ENCODE peak calls at places on chromosomes 12 and 14, in eight cellular contexts. One of them, this sample, is unnamed.

GRCh38 chr12:39081910-39082309 is 176.5 kb upstream of the CPNE8 start:
- DNase-seq in T-cell: no peak
- DNase-seq in stimulated activated CD4-positive, alpha-beta T cell treated with anti-CD3 and anti-CD28 coated beads, Interleukin-1b, Interleukin-23, amount 100 ng/mL, for 24 hours: no peak
- DNase-seq in Peyer's patch: no peak
- DNase-seq in GM03348: no peak
- DNase-seq in NCI-H2081: no peak
- DNase-seq in colonic mucosa: no peak
- DNase-seq in CD4-positive, alpha-beta T cell: no peak
- DNase-seq in this sample: no peak

GRCh38 chr12:12019881-12020280 is 50.9 kb upstream of the BCL2L14 start:
- DNase-seq in T-cell: no peak
- DNase-seq in stimulated activated CD4-positive, alpha-beta T cell treated with anti-CD3 and anti-CD28 coated beads, Interleukin-1b, Interleukin-23, amount 100 ng/mL, for 24 hours: no peak
- DNase-seq in Peyer's patch: no peak
- DNase-seq in GM03348: no peak
- DNase-seq in NCI-H2081: no peak
- DNase-seq in colonic mucosa: no peak
- DNase-seq in CD4-positive, alpha-beta T cell: no peak
- DNase-seq in this sample: no peak

GRCh38 chr12:76311796-76312195 is 36.4 kb downstream of the BBS10 start:
- DNase-seq in T-cell: no peak
- DNase-seq in stimulated activated CD4-positive, alpha-beta T cell treated with anti-CD3 and anti-CD28 coated beads, Interleukin-1b, Interleukin-23, amount 100 ng/mL, for 24 hours: no peak
- DNase-seq in Peyer's patch: no peak
- DNase-seq in GM03348: peak; percentile 71
- DNase-seq in NCI-H2081: no peak
- DNase-seq in colonic mucosa: no peak
- DNase-seq in CD4-positive, alpha-beta T cell: no peak
- DNase-seq in this sample: no peak

GRCh38 chr12:1773937-1774655 is 46.3 kb upstream of the LRTM2 start:
- DNase-seq in T-cell: no peak
- DNase-seq in stimulated activated CD4-positive, alpha-beta T cell treated with anti-CD3 and anti-CD28 coated beads, Interleukin-1b, Interleukin-23, amount 100 ng/mL, for 24 hours: no peak
- DNase-seq in Peyer's patch: no peak
- DNase-seq in GM03348: peak; percentile 52
- DNase-seq in NCI-H2081: no peak
- DNase-seq in colonic mucosa: no peak
- DNase-seq in CD4-positive, alpha-beta T cell: no peak
- DNase-seq in this sample: peak; percentile 66

GRCh38 chr12:48018618-48018995 is 14.3 kb upstream of the COL2A1 start:
- DNase-seq in T-cell: no peak
- DNase-seq in stimulated activated CD4-positive, alpha-beta T cell treated with anti-CD3 and anti-CD28 coated beads, Interleukin-1b, Interleukin-23, amount 100 ng/mL, for 24 hours: no peak
- DNase-seq in Peyer's patch: no peak
- DNase-seq in GM03348: no peak
- DNase-seq in NCI-H2081: no peak
- DNase-seq in colonic mucosa: no peak
- DNase-seq in CD4-positive, alpha-beta T cell: no peak
- DNase-seq in this sample: no peak

GRCh38 chr14:49893309-49894213 is 679 bp downstream of the ARF6 start:
- DNase-seq in T-cell: peak; percentile 67
- DNase-seq in stimulated activated CD4-positive, alpha-beta T cell treated with anti-CD3 and anti-CD28 coated beads, Interleukin-1b, Interleukin-23, amount 100 ng/mL, for 24 hours: peak; percentile 60
- DNase-seq in Peyer's patch: peak; percentile 82
- DNase-seq in GM03348: peak; percentile 77
- DNase-seq in NCI-H2081: peak; percentile 63
- DNase-seq in colonic mucosa: peak; percentile 57
- DNase-seq in CD4-positive, alpha-beta T cell: peak; percentile 72
- DNase-seq in this sample: peak; percentile 64

GRCh38 chr12:131604146-131604844 is 106.6 kb upstream of the SFSWAP start:
- DNase-seq in T-cell: peak; percentile 67
- DNase-seq in stimulated activated CD4-positive, alpha-beta T cell treated with anti-CD3 and anti-CD28 coated beads, Interleukin-1b, Interleukin-23, amount 100 ng/mL, for 24 hours: no peak
- DNase-seq in Peyer's patch: no peak
- DNase-seq in GM03348: no peak
- DNase-seq in NCI-H2081: no peak
- DNase-seq in colonic mucosa: no peak
- DNase-seq in CD4-positive, alpha-beta T cell: no peak
- DNase-seq in this sample: no peak

GRCh38 chr12:116028619-116029018 is 248.9 kb downstream of the MED13L start:
- DNase-seq in T-cell: no peak
- DNase-seq in stimulated activated CD4-positive, alpha-beta T cell treated with anti-CD3 and anti-CD28 coated beads, Interleukin-1b, Interleukin-23, amount 100 ng/mL, for 24 hours: no peak
- DNase-seq in Peyer's patch: no peak
- DNase-seq in GM03348: no peak
- DNase-seq in NCI-H2081: no peak
- DNase-seq in colonic mucosa: no peak
- DNase-seq in CD4-positive, alpha-beta T cell: no peak
- DNase-seq in this sample: no peak

GRCh38 chr12:89950421-89950820 is 241.8 kb upstream of the ATP2B1 start:
- DNase-seq in T-cell: no peak
- DNase-seq in stimulated activated CD4-positive, alpha-beta T cell treated with anti-CD3 and anti-CD28 coated beads, Interleukin-1b, Interleukin-23, amount 100 ng/mL, for 24 hours: no peak
- DNase-seq in Peyer's patch: no peak
- DNase-seq in GM03348: no peak
- DNase-seq in NCI-H2081: no peak
- DNase-seq in colonic mucosa: no peak
- DNase-seq in CD4-positive, alpha-beta T cell: no peak
- DNase-seq in this sample: no peak

GRCh38 chr14:54625158-54625557 is 58.2 kb downstream of the SAMD4A start:
- DNase-seq in T-cell: no peak
- DNase-seq in stimulated activated CD4-positive, alpha-beta T cell treated with anti-CD3 and anti-CD28 coated beads, Interleukin-1b, Interleukin-23, amount 100 ng/mL, for 24 hours: no peak
- DNase-seq in Peyer's patch: no peak
- DNase-seq in GM03348: peak; percentile 60
- DNase-seq in NCI-H2081: no peak
- DNase-seq in colonic mucosa: no peak
- DNase-seq in CD4-positive, alpha-beta T cell: no peak
- DNase-seq in this sample: no peak

GRCh38 chr12:116262741-116263140 is 14.8 kb downstream of the MED13L start:
- DNase-seq in T-cell: no peak
- DNase-seq in stimulated activated CD4-positive, alpha-beta T cell treated with anti-CD3 and anti-CD28 coated beads, Interleukin-1b, Interleukin-23, amount 100 ng/mL, for 24 hours: no peak
- DNase-seq in Peyer's patch: no peak
- DNase-seq in GM03348: no peak
- DNase-seq in NCI-H2081: no peak
- DNase-seq in colonic mucosa: no peak
- DNase-seq in CD4-positive, alpha-beta T cell: no peak
- DNase-seq in this sample: no peak

GRCh38 chr12:52331039-52331438 is 9.8 kb upstream of the KRT83 start:
- DNase-seq in T-cell: no peak
- DNase-seq in stimulated activated CD4-positive, alpha-beta T cell treated with anti-CD3 and anti-CD28 coated beads, Interleukin-1b, Interleukin-23, amount 100 ng/mL, for 24 hours: no peak
- DNase-seq in Peyer's patch: peak; percentile 25
- DNase-seq in GM03348: no peak
- DNase-seq in NCI-H2081: no peak
- DNase-seq in colonic mucosa: no peak
- DNase-seq in CD4-positive, alpha-beta T cell: no peak
- DNase-seq in this sample: no peak

GRCh38 chr14:104361101-104361591 is 218.4 kb upstream of the C14orf180 start:
- DNase-seq in T-cell: peak; percentile 15
- DNase-seq in stimulated activated CD4-positive, alpha-beta T cell treated with anti-CD3 and anti-CD28 coated beads, Interleukin-1b, Interleukin-23, amount 100 ng/mL, for 24 hours: no peak
- DNase-seq in Peyer's patch: peak; percentile 38
- DNase-seq in GM03348: no peak
- DNase-seq in NCI-H2081: no peak
- DNase-seq in colonic mucosa: no peak
- DNase-seq in CD4-positive, alpha-beta T cell: no peak
- DNase-seq in this sample: no peak

GRCh38 chr12:116687888-116688287 is 50.0 kb downstream of the SPRING1 start:
- DNase-seq in T-cell: no peak
- DNase-seq in stimulated activated CD4-positive, alpha-beta T cell treated with anti-CD3 and anti-CD28 coated beads, Interleukin-1b, Interleukin-23, amount 100 ng/mL, for 24 hours: no peak
- DNase-seq in Peyer's patch: no peak
- DNase-seq in GM03348: no peak
- DNase-seq in NCI-H2081: no peak
- DNase-seq in colonic mucosa: peak; percentile 29
- DNase-seq in CD4-positive, alpha-beta T cell: no peak
- DNase-seq in this sample: no peak

GRCh38 chr12:20472089-20472488 is 103.8 kb downstream of the PDE3A start:
- DNase-seq in T-cell: no peak
- DNase-seq in stimulated activated CD4-positive, alpha-beta T cell treated with anti-CD3 and anti-CD28 coated beads, Interleukin-1b, Interleukin-23, amount 100 ng/mL, for 24 hours: no peak
- DNase-seq in Peyer's patch: no peak
- DNase-seq in GM03348: no peak
- DNase-seq in NCI-H2081: no peak
- DNase-seq in colonic mucosa: no peak
- DNase-seq in CD4-positive, alpha-beta T cell: no peak
- DNase-seq in this sample: no peak

GRCh38 chr14:38342803-38343202 is 86.9 kb upstream of the CLEC14A start:
- DNase-seq in T-cell: no peak
- DNase-seq in stimulated activated CD4-positive, alpha-beta T cell treated with anti-CD3 and anti-CD28 coated beads, Interleukin-1b, Interleukin-23, amount 100 ng/mL, for 24 hours: no peak
- DNase-seq in Peyer's patch: no peak
- DNase-seq in GM03348: peak; percentile 62
- DNase-seq in NCI-H2081: no peak
- DNase-seq in colonic mucosa: no peak
- DNase-seq in CD4-positive, alpha-beta T cell: no peak
- DNase-seq in this sample: peak; percentile 58

GRCh38 chr12:22116376-22116775 is 70.4 kb downstream of the CMAS start:
- DNase-seq in T-cell: no peak
- DNase-seq in stimulated activated CD4-positive, alpha-beta T cell treated with anti-CD3 and anti-CD28 coated beads, Interleukin-1b, Interleukin-23, amount 100 ng/mL, for 24 hours: no peak
- DNase-seq in Peyer's patch: no peak
- DNase-seq in GM03348: no peak
- DNase-seq in NCI-H2081: no peak
- DNase-seq in colonic mucosa: no peak
- DNase-seq in CD4-positive, alpha-beta T cell: no peak
- DNase-seq in this sample: no peak

GRCh38 chr14:106039400-106039799 is 513.0 kb downstream of the TMEM121 start:
- DNase-seq in T-cell: peak; percentile 32
- DNase-seq in stimulated activated CD4-positive, alpha-beta T cell treated with anti-CD3 and anti-CD28 coated beads, Interleukin-1b, Interleukin-23, amount 100 ng/mL, for 24 hours: peak; percentile 34
- DNase-seq in Peyer's patch: no peak
- DNase-seq in GM03348: no peak
- DNase-seq in NCI-H2081: no peak
- DNase-seq in colonic mucosa: peak; percentile 22
- DNase-seq in CD4-positive, alpha-beta T cell: peak; percentile 36
- DNase-seq in this sample: peak; percentile 6

GRCh38 chr12:113861708-113862312 is 104.3 kb downstream of the RBM19 start:
- DNase-seq in T-cell: no peak
- DNase-seq in stimulated activated CD4-positive, alpha-beta T cell treated with anti-CD3 and anti-CD28 coated beads, Interleukin-1b, Interleukin-23, amount 100 ng/mL, for 24 hours: no peak
- DNase-seq in Peyer's patch: no peak
- DNase-seq in GM03348: no peak
- DNase-seq in NCI-H2081: no peak
- DNase-seq in colonic mucosa: no peak
- DNase-seq in CD4-positive, alpha-beta T cell: no peak
- DNase-seq in this sample: no peak

GRCh38 chr14:76957224-76957881 is 71.2 kb downstream of the IRF2BPL start:
- DNase-seq in T-cell: no peak
- DNase-seq in stimulated activated CD4-positive, alpha-beta T cell treated with anti-CD3 and anti-CD28 coated beads, Interleukin-1b, Interleukin-23, amount 100 ng/mL, for 24 hours: no peak
- DNase-seq in Peyer's patch: no peak
- DNase-seq in GM03348: no peak
- DNase-seq in NCI-H2081: peak; percentile 30
- DNase-seq in colonic mucosa: no peak
- DNase-seq in CD4-positive, alpha-beta T cell: no peak
- DNase-seq in this sample: no peak

GRCh38 chr14:34365309-34365915 is 96.6 kb downstream of the SPTSSA start:
- DNase-seq in T-cell: no peak
- DNase-seq in stimulated activated CD4-positive, alpha-beta T cell treated with anti-CD3 and anti-CD28 coated beads, Interleukin-1b, Interleukin-23, amount 100 ng/mL, for 24 hours: no peak
- DNase-seq in Peyer's patch: no peak
- DNase-seq in GM03348: no peak
- DNase-seq in NCI-H2081: peak; percentile 43
- DNase-seq in colonic mucosa: no peak
- DNase-seq in CD4-positive, alpha-beta T cell: no peak
- DNase-seq in this sample: peak; percentile 24

GRCh38 chr12:53042607-53043454 is 7.0 kb upstream of the TNS2 start:
- DNase-seq in T-cell: no peak
- DNase-seq in stimulated activated CD4-positive, alpha-beta T cell treated with anti-CD3 and anti-CD28 coated beads, Interleukin-1b, Interleukin-23, amount 100 ng/mL, for 24 hours: no peak
- DNase-seq in Peyer's patch: no peak
- DNase-seq in GM03348: no peak
- DNase-seq in NCI-H2081: no peak
- DNase-seq in colonic mucosa: no peak
- DNase-seq in CD4-positive, alpha-beta T cell: no peak
- DNase-seq in this sample: no peak

GRCh38 chr12:6338955-6339761 is 2.7 kb downstream of the TNFRSF1A start:
- DNase-seq in T-cell: no peak
- DNase-seq in stimulated activated CD4-positive, alpha-beta T cell treated with anti-CD3 and anti-CD28 coated beads, Interleukin-1b, Interleukin-23, amount 100 ng/mL, for 24 hours: no peak
- DNase-seq in Peyer's patch: no peak
- DNase-seq in GM03348: no peak
- DNase-seq in NCI-H2081: no peak
- DNase-seq in colonic mucosa: no peak
- DNase-seq in CD4-positive, alpha-beta T cell: no peak
- DNase-seq in this sample: no peak

GRCh38 chr12:51118706-51119105 is 35.3 kb upstream of the CSRNP2 start:
- DNase-seq in T-cell: no peak
- DNase-seq in stimulated activated CD4-positive, alpha-beta T cell treated with anti-CD3 and anti-CD28 coated beads, Interleukin-1b, Interleukin-23, amount 100 ng/mL, for 24 hours: no peak
- DNase-seq in Peyer's patch: no peak
- DNase-seq in GM03348: peak; percentile 34
- DNase-seq in NCI-H2081: no peak
- DNase-seq in colonic mucosa: no peak
- DNase-seq in CD4-positive, alpha-beta T cell: no peak
- DNase-seq in this sample: peak; percentile 66

GRCh38 chr12:18072723-18073122 is 17.3 kb downstream of the RERGL start:
- DNase-seq in T-cell: no peak
- DNase-seq in stimulated activated CD4-positive, alpha-beta T cell treated with anti-CD3 and anti-CD28 coated beads, Interleukin-1b, Interleukin-23, amount 100 ng/mL, for 24 hours: no peak
- DNase-seq in Peyer's patch: no peak
- DNase-seq in GM03348: no peak
- DNase-seq in NCI-H2081: no peak
- DNase-seq in colonic mucosa: no peak
- DNase-seq in CD4-positive, alpha-beta T cell: no peak
- DNase-seq in this sample: no peak

GRCh38 chr12:77031745-77032144 is 33.6 kb downstream of the E2F7 start:
- DNase-seq in T-cell: no peak
- DNase-seq in stimulated activated CD4-positive, alpha-beta T cell treated with anti-CD3 and anti-CD28 coated beads, Interleukin-1b, Interleukin-23, amount 100 ng/mL, for 24 hours: no peak
- DNase-seq in Peyer's patch: no peak
- DNase-seq in GM03348: peak; percentile 56
- DNase-seq in NCI-H2081: no peak
- DNase-seq in colonic mucosa: no peak
- DNase-seq in CD4-positive, alpha-beta T cell: no peak
- DNase-seq in this sample: peak; percentile 30

GRCh38 chr12:12441051-12441807 is 84.4 kb downstream of the BORCS5 start:
- DNase-seq in T-cell: no peak
- DNase-seq in stimulated activated CD4-positive, alpha-beta T cell treated with anti-CD3 and anti-CD28 coated beads, Interleukin-1b, Interleukin-23, amount 100 ng/mL, for 24 hours: no peak
- DNase-seq in Peyer's patch: no peak
- DNase-seq in GM03348: no peak
- DNase-seq in NCI-H2081: peak; percentile 96
- DNase-seq in colonic mucosa: peak; percentile 29
- DNase-seq in CD4-positive, alpha-beta T cell: no peak
- DNase-seq in this sample: peak; percentile 33

GRCh38 chr14:57692671-57693070 is 173.2 kb downstream of the SLC35F4 start:
- DNase-seq in T-cell: no peak
- DNase-seq in stimulated activated CD4-positive, alpha-beta T cell treated with anti-CD3 and anti-CD28 coated beads, Interleukin-1b, Interleukin-23, amount 100 ng/mL, for 24 hours: no peak
- DNase-seq in Peyer's patch: no peak
- DNase-seq in GM03348: peak; percentile 57
- DNase-seq in NCI-H2081: peak; percentile 57
- DNase-seq in colonic mucosa: no peak
- DNase-seq in CD4-positive, alpha-beta T cell: no peak
- DNase-seq in this sample: peak; percentile 0

GRCh38 chr14:101834387-101835165 is 73.1 kb downstream of the PPP2R5C start:
- DNase-seq in T-cell: no peak
- DNase-seq in stimulated activated CD4-positive, alpha-beta T cell treated with anti-CD3 and anti-CD28 coated beads, Interleukin-1b, Interleukin-23, amount 100 ng/mL, for 24 hours: no peak
- DNase-seq in Peyer's patch: no peak
- DNase-seq in GM03348: no peak
- DNase-seq in NCI-H2081: no peak
- DNase-seq in colonic mucosa: no peak
- DNase-seq in CD4-positive, alpha-beta T cell: no peak
- DNase-seq in this sample: no peak

GRCh38 chr14:90429764-90430163 is 32.9 kb downstream of the CALM1 start:
- DNase-seq in T-cell: no peak
- DNase-seq in stimulated activated CD4-positive, alpha-beta T cell treated with anti-CD3 and anti-CD28 coated beads, Interleukin-1b, Interleukin-23, amount 100 ng/mL, for 24 hours: no peak
- DNase-seq in Peyer's patch: no peak
- DNase-seq in GM03348: no peak
- DNase-seq in NCI-H2081: no peak
- DNase-seq in colonic mucosa: no peak
- DNase-seq in CD4-positive, alpha-beta T cell: no peak
- DNase-seq in this sample: no peak

GRCh38 chr12:89334770-89335169 is 17.5 kb downstream of the DUSP6 start:
- DNase-seq in T-cell: no peak
- DNase-seq in stimulated activated CD4-positive, alpha-beta T cell treated with anti-CD3 and anti-CD28 coated beads, Interleukin-1b, Interleukin-23, amount 100 ng/mL, for 24 hours: no peak
- DNase-seq in Peyer's patch: no peak
- DNase-seq in GM03348: no peak
- DNase-seq in NCI-H2081: no peak
- DNase-seq in colonic mucosa: no peak
- DNase-seq in CD4-positive, alpha-beta T cell: no peak
- DNase-seq in this sample: no peak

GRCh38 chr12:109033239-109034196 is 12.7 kb upstream of the SVOP start:
- DNase-seq in T-cell: no peak
- DNase-seq in stimulated activated CD4-positive, alpha-beta T cell treated with anti-CD3 and anti-CD28 coated beads, Interleukin-1b, Interleukin-23, amount 100 ng/mL, for 24 hours: no peak
- DNase-seq in Peyer's patch: no peak
- DNase-seq in GM03348: no peak
- DNase-seq in NCI-H2081: no peak
- DNase-seq in colonic mucosa: no peak
- DNase-seq in CD4-positive, alpha-beta T cell: no peak
- DNase-seq in this sample: peak; percentile 56

GRCh38 chr14:49620182-49621113 is at the start of the genes MGAT2 and RPL36AL:
- DNase-seq in T-cell: peak; percentile 93
- DNase-seq in stimulated activated CD4-positive, alpha-beta T cell treated with anti-CD3 and anti-CD28 coated beads, Interleukin-1b, Interleukin-23, amount 100 ng/mL, for 24 hours: peak; percentile 83
- DNase-seq in Peyer's patch: peak; percentile 99
- DNase-seq in GM03348: peak; percentile 99
- DNase-seq in NCI-H2081: peak; percentile 99
- DNase-seq in colonic mucosa: peak; percentile 99
- DNase-seq in CD4-positive, alpha-beta T cell: peak; percentile 91
- DNase-seq in this sample: peak; percentile 98

GRCh38 chr14:41718477-41719166 is 111.9 kb downstream of the LRFN5 start:
- DNase-seq in T-cell: no peak
- DNase-seq in stimulated activated CD4-positive, alpha-beta T cell treated with anti-CD3 and anti-CD28 coated beads, Interleukin-1b, Interleukin-23, amount 100 ng/mL, for 24 hours: no peak
- DNase-seq in Peyer's patch: no peak
- DNase-seq in GM03348: no peak
- DNase-seq in NCI-H2081: peak; percentile 62
- DNase-seq in colonic mucosa: no peak
- DNase-seq in CD4-positive, alpha-beta T cell: no peak
- DNase-seq in this sample: no peak

This sample was measured in myocyte.